ENCODE peak calls at places on chromosome 17, in five cellular contexts. D is sigmoid colon, Z is bronchial epithelial cell, P is tibial nerve, B is BJ. S is an unnamed sample.

GRCh38 chr17:76292567-76292966 is 15.5 kb downstream of the QRICH2 start:
- DNase-seq in D (no peak), Z (no peak), P (no peak), B (no peak), S (no peak)

GRCh38 chr17:54015734-54016133 is 193.0 kb downstream of the KIF2B start:
- DNase-seq in D (no peak), Z (no peak), P (no peak), B (no peak), S (no peak)

GRCh38 chr17:80962356-80963329 is 29.0 kb upstream of the CHMP6 start:
- DNase-seq in D (no peak), Z (no peak), P (no peak), B (no peak), S (no peak)

GRCh38 chr17:3602499-3602898 is 6.7 kb downstream of the TRPV1 start:
- DNase-seq in D (no peak), Z (peak; percentile 15), P (no peak), B (no peak), S (peak; percentile 41)

GRCh38 chr17:55332296-55333041 is 67.7 kb downstream of the HLF start:
- DNase-seq in D (no peak), Z (no peak), P (no peak), B (no peak), S (no peak)

GRCh38 chr17:68719431-68719830 is 118.3 kb upstream of the FAM20A start:
- DNase-seq in D (no peak), Z (peak; percentile 33), P (no peak), B (no peak), S (no peak)

GRCh38 chr17:40457369-40457768 is 14.1 kb downstream of the IGFBP4 start:
- DNase-seq in D (peak; percentile 57), Z (no peak), P (no peak), B (no peak), S (no peak)

GRCh38 chr17:81845881-81846742 is 11.3 kb upstream of the PPP1R27 start:
- DNase-seq in D (no peak), Z (no peak), P (no peak), B (no peak), S (no peak)

GRCh38 chr17:31859487-31860008 is 504 bp upstream of the COPRS start:
- DNase-seq in D (no peak), Z (peak; percentile 38), P (no peak), B (no peak), S (no peak)

GRCh38 chr17:68468785-68469184 is 11.5 kb upstream of the WIPI1 start:
- DNase-seq in D (no peak), Z (no peak), P (no peak), B (no peak), S (peak; percentile 88)

GRCh38 chr17:45757431-45758218 is 26.5 kb upstream of the CRHR1 start:
- DNase-seq in D (no peak), Z (no peak), P (no peak), B (no peak), S (no peak)

GRCh38 chr17:50661795-50662391 is 27.2 kb downstream of the ABCC3 start:
- DNase-seq in D (peak; percentile 81), Z (peak; percentile 96), P (peak; percentile 25), B (peak; percentile 78), S (peak; percentile 91)

GRCh38 chr17:76238847-76239537 is 1.3 kb downstream of the RNF157 start:
- DNase-seq in D (no peak), Z (no peak), P (no peak), B (no peak), S (no peak)

GRCh38 chr17:21253646-21254441 is 634 bp upstream of the NATD1 start:
- DNase-seq in D (no peak), Z (peak; percentile 77), P (no peak), B (no peak), S (no peak)

GRCh38 chr17:47776330-47777197 is 43.5 kb downstream of the TBX21 start:
- DNase-seq in D (no peak), Z (peak; percentile 47), P (no peak), B (no peak), S (peak; percentile 42)

GRCh38 chr17:20784100-20784665 is 204.7 kb downstream of the CDRT15L2 start:
- DNase-seq in D (no peak), Z (no peak), P (no peak), B (no peak), S (no peak)

GRCh38 chr17:69448431-69449102 is 34.1 kb downstream of the MAP2K6 start:
- DNase-seq in D (peak; percentile 67), Z (no peak), P (peak; percentile 18), B (no peak), S (no peak)

GRCh38 chr17:4009164-4009785 is 45.0 kb upstream of the ATP2A3 start:
- DNase-seq in D (no peak), Z (no peak), P (no peak), B (no peak), S (no peak)

GRCh38 chr17:14205992-14206461 is 30.6 kb downstream of the CDRT15 start:
- DNase-seq in D (no peak), Z (peak; percentile 95), P (no peak), B (no peak), S (no peak)

GRCh38 chr17:31136319-31136718 is 41.5 kb downstream of the NF1 start:
- DNase-seq in D (no peak), Z (peak; percentile 46), P (no peak), B (no peak), S (peak; percentile 68)

GRCh38 chr17:50634123-50634914 is at the start of gene ABCC3:
- DNase-seq in D (no peak), Z (no peak), P (no peak), B (no peak), S (peak; percentile 70)

GRCh38 chr17:69450131-69450530 is 35.6 kb downstream of the MAP2K6 start:
- DNase-seq in D (no peak), Z (no peak), P (no peak), B (no peak), S (no peak)

GRCh38 chr17:69466451-69466850 is 52.0 kb downstream of the MAP2K6 start:
- DNase-seq in D (no peak), Z (peak; percentile 61), P (no peak), B (no peak), S (no peak)

GRCh38 chr17:58337600-58338453 is 9.2 kb upstream of the TSPOAP1 start:
- DNase-seq in D (peak; percentile 90), Z (peak; percentile 17), P (peak; percentile 47), B (peak; percentile 70), S (peak; percentile 87)

GRCh38 chr17:8631554-8631877 is 991 bp upstream of the MYH10 start:
- DNase-seq in D (no peak), Z (peak; percentile 40), P (no peak), B (no peak), S (no peak)
- H3K4me3 ChIP-seq in D (peak overlapping the region; percentile 84), Z (peak overlapping the region; percentile 93), P (peak overlapping the region; percentile 62), B (peak overlapping the region; percentile 99), S (peak overlapping the region; percentile 98)

GRCh38 chr17:1590747-1591473 is 28.3 kb upstream of the PITPNA start:
- DNase-seq in D (no peak), Z (no peak), P (no peak), B (no peak), S (no peak)

GRCh38 chr17:1590031-1590746 is 27.6 kb upstream of the PITPNA start:
- DNase-seq in D (no peak), Z (peak; percentile 94), P (peak; percentile 40), B (peak; percentile 50), S (peak; percentile 94)

GRCh38 chr17:1591474-1592090 is 29.0 kb upstream of the PITPNA start:
- DNase-seq in D (no peak), Z (no peak), P (no peak), B (no peak), S (no peak)

GRCh38 chr17:1592751-1593629 is 30.4 kb upstream of the PITPNA start:
- DNase-seq in D (no peak), Z (no peak), P (no peak), B (no peak), S (no peak)

DNA sequence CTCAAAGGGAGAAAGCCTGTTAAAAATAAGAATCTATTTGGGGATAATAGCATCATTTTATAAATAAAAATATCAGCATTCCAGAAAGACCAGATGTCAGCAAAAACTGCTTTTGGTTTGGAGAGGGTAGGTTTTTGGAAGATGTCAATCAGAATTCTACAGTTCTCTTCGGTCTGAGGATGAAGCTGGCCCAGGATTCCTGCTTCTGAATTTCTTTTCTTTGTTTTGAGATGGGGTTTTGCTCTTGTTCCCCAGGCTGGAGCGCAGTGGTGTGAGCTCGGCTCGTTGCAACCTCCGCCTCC is 31.0 kb upstream of the PITPNA start:
- DNase-seq in D (no peak), Z (no peak), P (no peak), B (no peak), S (no peak)
- H3K4me3 ChIP-seq in D (no peak overlapping the region), Z (no peak overlapping the region), P (no peak overlapping the region), B (no peak overlapping the region), S (no peak overlapping the region)

GRCh38 chr17:78769200-78769773 is 12.8 kb downstream of the CYTH1 start:
- DNase-seq in D (no peak), Z (no peak), P (no peak), B (no peak), S (no peak)
- H3K4me3 ChIP-seq in D (no peak overlapping the region), Z (no peak overlapping the region), P (no peak overlapping the region), B (no peak overlapping the region), S (no peak overlapping the region)

GRCh38 chr17:83198366-83199341 is 119.2 kb downstream of the METRNL start:
- DNase-seq in D (peak; percentile 61), Z (no peak), P (peak; percentile 4), B (no peak), S (no peak)
- H3K4me3 ChIP-seq in D (peak overlapping the region; percentile 10), Z (no peak overlapping the region), P (no peak overlapping the region), B (no peak overlapping the region), S (no peak overlapping the region)

DNA sequence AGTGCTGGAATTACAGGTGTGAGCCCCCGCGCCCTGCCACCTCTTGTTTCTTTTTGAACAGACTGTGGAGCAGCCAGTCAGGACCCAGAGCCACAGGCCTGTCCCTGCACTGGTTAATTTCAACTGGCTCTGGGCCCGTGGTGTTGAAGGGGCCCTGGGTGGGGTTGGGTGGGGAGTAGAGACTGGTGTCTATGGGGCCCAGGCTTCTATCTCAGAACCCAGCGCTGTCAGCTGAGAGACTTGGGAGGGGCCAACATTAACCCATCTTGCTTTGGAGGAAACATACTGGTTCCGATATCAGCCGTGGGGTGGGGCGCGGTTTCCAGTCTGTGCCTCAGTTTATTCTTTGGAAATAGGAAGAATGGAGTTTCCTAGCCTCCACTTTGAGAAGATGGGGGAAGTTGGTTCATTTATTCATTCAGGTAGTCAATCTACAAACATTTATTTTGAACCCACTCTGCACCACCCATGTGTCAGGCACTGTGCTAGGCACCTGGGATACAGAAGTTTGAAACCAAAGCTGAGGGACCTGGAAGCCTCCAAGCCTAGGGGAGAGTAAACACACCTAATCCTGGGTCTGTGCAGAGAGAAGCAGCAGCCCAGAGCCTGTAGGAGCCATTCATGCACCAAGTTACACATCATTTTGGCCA is 15.6 kb upstream of the SLC4A1 start:
- DNase-seq in D (no peak), Z (no peak), P (no peak), B (no peak), S (no peak)
- H3K4me3 ChIP-seq in D (no peak overlapping the region), Z (no peak overlapping the region), P (no peak overlapping the region), B (no peak overlapping the region), S (no peak overlapping the region)

GRCh38 chr17:7208027-7208571 is 11.5 kb downstream of the DLG4 start:
- DNase-seq in D (no peak), Z (no peak), P (no peak), B (no peak), S (no peak)
- H3K4me3 ChIP-seq in D (no peak overlapping the region), Z (no peak overlapping the region), P (no peak overlapping the region), B (no peak overlapping the region), S (no peak overlapping the region)

DNA sequence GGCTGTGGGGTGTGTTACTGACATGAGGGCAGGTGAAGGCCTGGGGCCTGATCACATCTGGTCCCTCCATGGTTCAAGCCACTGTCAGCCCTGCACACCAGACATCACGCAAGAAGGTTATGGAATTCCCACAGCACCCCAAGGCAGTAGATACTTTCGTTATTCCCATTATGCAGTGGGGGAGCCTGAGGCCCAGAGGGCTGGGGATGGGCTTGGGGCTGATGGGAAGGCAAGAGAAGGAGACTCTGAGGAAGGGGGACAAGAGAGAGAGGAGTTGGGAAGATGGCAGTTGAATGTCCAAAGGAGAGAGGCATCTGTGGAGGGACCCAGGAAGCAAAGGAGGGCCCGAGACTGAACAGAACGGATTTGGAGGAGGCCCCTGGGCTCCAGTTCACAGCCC is 34.7 kb downstream of the TRPV2 start:
- DNase-seq in D (no peak), Z (no peak), P (no peak), B (no peak), S (no peak)
- H3K4me3 ChIP-seq in D (no peak overlapping the region), Z (no peak overlapping the region), P (no peak overlapping the region), B (no peak overlapping the region), S (no peak overlapping the region)

S was measured in fibroblast of villous mesenchyme.